ENCODE peak calls at places on chromosomes 16 and 17, in six cellular contexts. A is neuronal stem cell, X is fibroblast of lung, G is HAP-1, F is A673, V is kidney. T is an unnamed sample. For H3K9me3, the result is how much of the 10 kb centered on the place peaks cover.

GRCh38 chr17:4204190-4204589 is 59.6 kb downstream of the ANKFY1 start:
- DNase-seq in A (no peak), X (peak), G (no peak), F (no peak), V (no peak), T (no peak)

GRCh38 chr16:9408297-9408696 is 316.9 kb downstream of the HAPSTR1 start:
- DNase-seq in A (no peak), X (no peak), G (no peak), F (peak), V (no peak), T (no peak)

GRCh38 chr17:72539981-72540897 is 419.4 kb downstream of the SOX9 start:
- DNase-seq in A (peak), X (peak), G (peak), F (peak), V (peak), T (no peak)

GRCh38 chr17:8105957-8106398 is 12.3 kb downstream of the ALOXE3 start:
- DNase-seq in A (no peak), X (no peak), G (no peak), F (no peak), V (no peak), T (no peak)

GRCh38 chr17:57665696-57666095 is 79.4 kb downstream of the CCDC182 start:
- DNase-seq in A (no peak), X (no peak), G (no peak), F (no peak), V (no peak), T (no peak)

GRCh38 chr17:14289162-14289561 is 11.7 kb upstream of the HS3ST3B1 start:
- DNase-seq in A (no peak), X (no peak), G (no peak), F (no peak), V (no peak), T (no peak)

GRCh38 chr16:1812732-1813163 is 13.9 kb downstream of the HAGH start:
- DNase-seq in A (no peak), X (peak), G (peak), F (peak), V (peak), T (peak)

GRCh38 chr17:9968881-9969280 is 63.8 kb upstream of the RCVRN start:
- DNase-seq in A (no peak), X (peak), G (no peak), F (no peak), V (no peak), T (no peak)

GRCh38 chr17:2946130-2946529 is 117.3 kb downstream of the OR1D5 start:
- DNase-seq in A (no peak), X (no peak), G (no peak), F (no peak), V (no peak), T (no peak)

GRCh38 chr17:17755715-17756114 is 74.5 kb downstream of the RAI1 start:
- DNase-seq in A (no peak), X (no peak), G (no peak), F (no peak), V (no peak), T (no peak)

GRCh38 chr17:43033947-43034622 is 9.1 kb downstream of the RND2 start:
- DNase-seq in A (peak), X (no peak), G (peak), F (no peak), V (peak), T (no peak)

GRCh38 chr17:60491771-60492170 is 34.3 kb downstream of the APPBP2 start:
- DNase-seq in A (no peak), X (no peak), G (no peak), F (no peak), V (no peak), T (no peak)
- H3K9me3 ChIP-seq in A (half or more), X (under half), G (under half), F (under half), V (under half), T (half or more)

GRCh38 chr16:35197656-35198055 is 1738.2 kb downstream of the TP53TG3F start:
- DNase-seq in A (no peak), X (no peak), G (no peak), F (no peak), V (no peak), T (no peak)
- H3K9me3 ChIP-seq in A (under half), X (under half), G (under half), F (under half), V (under half), T (under half)

GRCh38 chr17:1299729-1300579 is 20.5 kb downstream of the TRARG1 start:
- DNase-seq in A (no peak), X (no peak), G (no peak), F (no peak), V (no peak), T (no peak)

GRCh38 chr17:1289695-1290094 is 10.2 kb downstream of the TRARG1 start:
- DNase-seq in A (no peak), X (no peak), G (no peak), F (no peak), V (no peak), T (no peak)

GRCh38 chr17:1298616-1299015 is 19.2 kb downstream of the TRARG1 start:
- DNase-seq in A (no peak), X (no peak), G (no peak), F (no peak), V (no peak), T (no peak)

GRCh38 chr17:1290676-1291075 is 11.2 kb downstream of the TRARG1 start:
- DNase-seq in A (no peak), X (no peak), G (no peak), F (no peak), V (no peak), T (no peak)

GRCh38 chr17:1294157-1294717 is 14.8 kb downstream of the TRARG1 start:
- DNase-seq in A (no peak), X (no peak), G (no peak), F (no peak), V (no peak), T (no peak)
- H3K9me3 ChIP-seq in A (under half), X (under half), G (under half), F (under half), V (under half), T (under half)

DNA sequence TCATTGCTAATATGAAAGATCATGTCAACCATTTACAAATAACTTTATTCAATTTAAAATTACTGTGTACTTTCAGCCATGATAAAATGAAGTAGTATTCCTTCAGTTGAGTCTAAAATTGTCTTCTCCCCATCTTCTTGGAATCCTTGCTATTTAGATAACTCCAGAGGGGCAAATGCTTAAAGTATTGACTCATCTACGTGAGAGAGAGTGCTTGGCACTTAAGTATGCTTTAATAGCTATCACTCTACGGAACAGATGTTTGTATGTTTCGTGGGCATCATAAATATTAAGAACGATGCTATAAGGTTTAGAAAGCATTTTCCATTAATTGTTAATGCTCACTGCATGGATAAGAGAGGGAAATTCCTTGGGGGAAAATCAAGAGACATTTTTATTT is 69.3 kb upstream of the MED13 start:
- DNase-seq in A (no peak), X (peak), G (no peak), F (no peak), V (no peak), T (no peak)
- H3K9me3 ChIP-seq in A (under half), X (under half), G (under half), F (under half), V (under half), T (under half)

GRCh38 chr16:26177438-26177837 is 485.7 kb downstream of the HS3ST4 start:
- DNase-seq in A (no peak), X (no peak), G (no peak), F (no peak), V (no peak), T (no peak)
- H3K9me3 ChIP-seq in A (under half), X (under half), G (under half), F (under half), V (under half), T (under half)

DNA sequence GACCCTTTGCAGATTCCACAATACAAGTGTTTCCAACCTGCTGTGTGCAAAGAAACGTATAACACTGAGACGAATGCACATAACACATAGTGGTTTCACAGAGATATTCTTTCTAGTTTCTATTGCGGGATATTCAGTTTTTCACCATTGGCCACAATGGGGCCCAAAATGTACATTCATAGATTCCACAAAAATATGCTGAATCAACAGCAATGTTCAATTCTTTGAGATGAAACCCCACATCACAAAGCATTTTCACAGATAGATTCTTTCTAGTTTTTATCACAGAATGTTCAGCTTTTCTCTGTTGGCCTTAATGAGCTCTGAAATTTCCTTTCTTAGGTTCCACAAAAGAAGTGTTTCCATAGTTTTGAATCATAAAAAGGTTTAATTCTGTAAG is 2472.3 kb downstream of the TP53TG3F start:
- DNase-seq in A (no peak), X (no peak), G (no peak), F (no peak), V (no peak), T (no peak)
- H3K9me3 ChIP-seq in A (under half), X (under half), G (under half), F (half or more), V (under half), T (under half)